ENCODE peak calls at places on chromosomes 4 and X, in seven cellular contexts. G is substantia nigra; F is anterior cingulate cortex; O is stimulated activated CD4-positive, alpha-beta T cell treated with anti-CD3 and anti-CD28 coated beads, Interleukin-1b, Interleukin-23, amount 100 ng/mL, for 1 hour; B is PC-9; M is B cell; K is body of pancreas. A is an unnamed sample.

GRCh38 chr4:176492648-176493302 is 173.0 kb downstream of the SPCS3 start:
- DNase-seq in G (no peak), F (no peak), O (no peak), B (no peak), M (no peak), K (no peak), A (peak)

GRCh38 chr4:94640151-94640550 is 117.6 kb upstream of the BMPR1B start:
- DNase-seq in G (no peak), F (no peak), O (no peak), B (no peak), M (no peak), K (no peak), A (no peak)

GRCh38 chrX:73855546-73855945 is 292.5 kb downstream of the CHIC1 start:
- DNase-seq in G (peak), F (peak), O (peak), B (peak), M (peak), K (peak), A (peak)

GRCh38 chrX:48461830-48462229 is 8.2 kb downstream of the SLC38A5 start:
- DNase-seq in G (no peak), F (no peak), O (no peak), B (no peak), M (no peak), K (no peak), A (peak)

GRCh38 chr4:38085394-38086150 is 125.4 kb downstream of the PTTG2 start:
- DNase-seq in G (no peak), F (no peak), O (no peak), B (no peak), M (no peak), K (peak), A (no peak)

GRCh38 chr4:1039493-1040343 is 28.3 kb downstream of the FGFRL1 start:
- DNase-seq in G (no peak), F (no peak), O (no peak), B (peak), M (no peak), K (peak), A (no peak)

GRCh38 chr4:22686156-22686555 is 6.6 kb upstream of the GBA3 start:
- DNase-seq in G (no peak), F (no peak), O (no peak), B (no peak), M (no peak), K (no peak), A (no peak)

GRCh38 chr4:15557806-15558550 is 88.3 kb downstream of the CC2D2A start:
- DNase-seq in G (no peak), F (no peak), O (no peak), B (no peak), M (no peak), K (no peak), A (no peak)

A was measured in GM13977.